ENCODE peak calls at places on chromosomes 2 and 18, in six cellular contexts. D is body of pancreas, I is K562, L is upper lobe of left lung, H is A549, N is stomach. Z is an unnamed sample. For H3K4me1, the result is how much of the 10 kb centered on the place peaks cover.

GRCh38 chr2:42082026-42082425 is 34.2 kb downstream of the PKDCC start:
- DNase-seq in D (no peak), I (no peak), L (no peak), H (no peak), N (no peak), Z (no peak)

GRCh38 chr2:144132357-144132756 is 387.6 kb downstream of the ZEB2 start:
- DNase-seq in D (no peak), I (no peak), L (no peak), H (no peak), N (no peak), Z (no peak)

GRCh38 chr18:5894215-5894612 is 1.1 kb downstream of the TMEM200C start:
- DNase-seq in D (no peak), I (no peak), L (no peak), H (no peak), N (no peak), Z (no peak)

GRCh38 chr2:68709421-68709911 is 25.1 kb upstream of the ARHGAP25 start:
- DNase-seq in D (no peak), I (peak), L (no peak), H (peak), N (no peak), Z (no peak)

GRCh38 chr2:174573621-174574081 is 24.0 kb downstream of the WIPF1 start:
- DNase-seq in D (no peak), I (no peak), L (peak), H (no peak), N (no peak), Z (no peak)

GRCh38 chr2:7333189-7333588 is 416.0 kb downstream of the RNF144A start:
- DNase-seq in D (no peak), I (no peak), L (no peak), H (no peak), N (no peak), Z (no peak)

GRCh38 chr2:101387151-101387807 is at the start of gene CREG2:
- DNase-seq in D (peak), I (peak), L (peak), H (peak), N (peak), Z (peak)

GRCh38 chr2:151246152-151246551 is 15.5 kb downstream of the RBM43 start:
- DNase-seq in D (no peak), I (no peak), L (no peak), H (no peak), N (no peak), Z (no peak)

GRCh38 chr2:153601812-153602211 is 123.2 kb upstream of the RPRM start:
- DNase-seq in D (no peak), I (no peak), L (no peak), H (no peak), N (no peak), Z (no peak)

GRCh38 chr18:77058186-77058847 is 74.3 kb downstream of the MBP start:
- DNase-seq in D (no peak), I (no peak), L (no peak), H (no peak), N (no peak), Z (peak)

GRCh38 chr18:77055429-77056310 is 76.9 kb downstream of the MBP start:
- DNase-seq in D (no peak), I (no peak), L (peak), H (no peak), N (peak), Z (no peak)

GRCh38 chr18:77054606-77055428 is 77.8 kb downstream of the MBP start:
- DNase-seq in D (peak), I (peak), L (peak), H (peak), N (peak), Z (peak)

GRCh38 chr18:77056399-77057015 is 76.1 kb downstream of the MBP start:
- DNase-seq in D (no peak), I (no peak), L (peak), H (no peak), N (no peak), Z (peak)

DNA sequence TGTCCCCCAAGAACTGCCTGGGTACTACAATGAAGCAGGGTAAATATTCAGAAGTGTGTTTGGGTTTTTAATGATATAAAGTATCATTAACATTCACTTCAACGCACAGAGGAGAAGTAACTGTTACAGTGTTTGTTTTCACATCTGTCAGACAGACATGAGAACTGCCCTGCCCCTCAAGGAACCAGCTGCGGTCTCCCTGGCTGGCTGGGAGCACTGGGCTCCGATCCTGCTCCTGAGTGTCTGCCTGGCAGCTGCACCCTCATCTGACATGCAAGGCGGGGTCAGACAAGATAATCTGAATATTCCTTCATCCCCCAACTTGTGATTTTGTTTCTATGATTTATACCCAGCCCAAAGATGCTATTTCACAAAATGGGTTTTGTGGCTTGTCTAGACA is 75.5 kb downstream of the MBP start:
- DNase-seq in D (no peak), I (no peak), L (no peak), H (no peak), N (no peak), Z (no peak)
- H3K4me1 ChIP-seq in D (under half), I (under half), L (half or more), H (under half), N (half or more), Z (under half)

DNA sequence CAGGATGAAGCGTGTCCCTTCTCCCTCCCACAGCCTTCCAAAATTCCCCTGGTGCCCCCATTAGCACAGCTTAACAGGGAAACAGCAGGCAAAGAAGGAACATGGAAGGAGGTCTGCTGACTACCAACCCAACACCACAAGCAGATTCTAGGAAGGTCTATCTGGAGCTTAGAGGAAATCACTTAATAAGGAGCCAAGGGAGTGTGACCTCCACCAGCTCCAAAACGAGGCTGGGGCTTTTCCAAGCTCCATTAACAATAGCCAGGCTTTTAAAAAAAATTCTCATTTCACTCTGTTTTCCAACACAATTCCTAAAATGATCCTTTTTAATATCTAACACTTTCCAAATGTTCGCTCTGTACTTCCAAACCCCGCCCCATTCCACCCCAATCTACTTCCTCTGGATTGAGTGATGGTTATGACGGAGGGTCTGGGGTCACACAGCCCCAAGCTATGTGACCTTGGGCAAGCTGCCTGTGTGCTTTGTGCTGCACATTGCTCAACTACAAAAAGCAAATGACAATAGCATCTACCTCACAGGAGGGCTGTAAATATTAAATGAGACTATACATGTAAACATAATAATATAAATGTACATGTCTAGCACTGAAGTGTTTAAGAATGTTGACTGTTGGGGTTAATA is 55.1 kb downstream of the STK39 start:
- DNase-seq in D (no peak), I (no peak), L (no peak), H (no peak), N (no peak), Z (no peak)
- H3K4me3 ChIP-seq in D (no peak), I (no peak), L (no peak), H (no peak), N (no peak), Z (no peak)

DNA sequence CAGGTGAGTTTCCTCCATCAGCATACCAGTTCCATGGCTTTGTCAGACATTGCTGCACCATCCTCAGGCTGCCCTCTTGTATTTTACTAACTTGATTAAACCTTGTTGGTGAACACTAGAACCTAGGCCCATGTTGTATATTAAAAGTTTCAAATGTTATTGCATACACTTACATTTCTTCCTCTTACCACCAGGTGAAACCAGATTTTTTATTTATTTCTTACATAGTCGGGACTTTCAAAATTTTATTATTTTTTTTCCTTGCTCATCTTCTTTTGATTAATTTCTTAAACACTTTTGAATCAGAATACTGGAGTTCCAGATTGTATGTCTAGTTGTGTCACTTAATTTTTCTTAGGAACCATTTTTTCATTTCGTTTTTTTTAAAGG is 5.9 kb downstream of the CERS6 start:
- DNase-seq in D (no peak), I (no peak), L (no peak), H (no peak), N (no peak), Z (no peak)
- H3K4me1 ChIP-seq in D (under half), I (under half), L (under half), H (under half), N (under half), Z (under half)

GRCh38 chr18:13381907-13382682 is 163.5 kb downstream of the LDLRAD4 start:
- DNase-seq in D (peak), I (no peak), L (peak), H (peak), N (peak), Z (peak)
- H3K4me3 ChIP-seq in D (no peak), I (no peak), L (peak), H (no peak), N (peak), Z (no peak)

DNA sequence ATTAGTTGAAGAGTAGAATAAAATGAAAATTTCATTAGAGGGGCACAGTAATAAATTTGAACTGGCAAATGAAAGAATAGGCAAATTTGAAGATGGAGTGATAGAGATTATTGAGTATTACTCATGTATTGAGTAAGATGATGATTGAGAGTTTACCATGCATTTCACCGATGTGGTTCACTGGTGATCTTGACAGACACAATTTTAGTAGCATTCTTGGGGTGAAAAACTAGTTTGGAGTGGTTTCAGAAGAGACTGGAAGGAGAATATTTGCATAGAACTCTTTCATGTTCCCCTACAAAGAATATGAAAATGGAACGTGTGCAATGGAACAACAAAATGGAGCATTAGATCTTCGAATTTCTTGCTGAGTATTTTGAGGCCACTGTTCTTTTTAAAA is 121.4 kb downstream of the ASXL3 start:
- DNase-seq in D (no peak), I (no peak), L (no peak), H (no peak), N (no peak), Z (no peak)
- H3K4me1 ChIP-seq in D (under half), I (under half), L (under half), H (under half), N (under half), Z (under half)

GRCh38 chr18:55421612-55422381 is 166.2 kb downstream of the TCF4 start:
- DNase-seq in D (no peak), I (no peak), L (no peak), H (no peak), N (no peak), Z (no peak)
- H3K4me3 ChIP-seq in D (no peak), I (no peak), L (peak), H (no peak), N (peak), Z (no peak)

DNA sequence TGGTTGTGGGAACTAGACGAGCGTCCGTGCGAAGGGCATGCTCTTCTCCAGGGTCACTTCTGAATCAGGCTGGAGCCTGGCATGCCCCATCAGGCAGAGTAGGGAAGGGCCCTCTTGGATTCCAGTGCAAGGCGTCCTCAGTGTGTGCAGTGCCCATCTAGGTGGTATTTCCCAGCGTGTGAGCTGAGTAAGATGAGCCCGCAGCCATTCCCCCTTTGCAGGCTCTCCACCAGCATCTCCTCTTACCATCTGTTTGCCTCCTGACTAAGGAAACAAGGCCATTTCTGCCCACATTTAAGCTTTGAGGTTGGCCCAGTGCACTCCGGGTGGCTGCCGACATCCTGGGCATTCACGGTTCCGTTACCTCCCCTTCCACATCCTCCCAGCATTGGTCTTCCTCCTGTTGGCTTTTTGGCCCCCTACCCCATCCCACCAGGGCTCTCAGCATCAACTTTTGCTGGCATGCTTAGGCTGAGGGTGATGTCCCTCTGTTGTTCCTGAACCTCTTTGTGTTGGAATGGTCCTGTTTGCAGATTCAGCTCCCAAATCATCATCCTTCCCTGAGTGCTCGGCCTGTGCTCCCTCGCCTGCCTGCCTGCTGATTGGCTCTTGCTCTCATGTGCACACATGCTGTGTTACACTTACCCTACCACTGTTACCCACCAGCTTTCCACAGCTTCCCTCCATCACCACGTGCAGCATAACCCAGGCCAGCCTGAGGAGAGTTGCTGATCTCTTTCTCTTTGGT is 11.8 kb downstream of the CEP68 start:
- DNase-seq in D (no peak), I (no peak), L (no peak), H (no peak), N (no peak), Z (no peak)
- H3K4me1 ChIP-seq in D (half or more), I (under half), L (half or more), H (half or more), N (half or more), Z (under half)